ENCODE peak calls at places on chromosomes 16 and 17, in ten cellular contexts. Y is AG08395; H is activated CD4-positive, alpha-beta T cell treated with anti-CD3 and anti-CD28 coated beads, Interleukin-2, amount 50 U/mL, for 48 hours; Q is tibial nerve; F is AG09319; K is RPMI7951; J is GF-D8; E is GDM1; T is activated T-helper 9 cell treated with anti-CD3 and anti-CD28 coated beads, Interleukin-2, amount 50 U/mL, for 16 hours; C is cardiac fibroblast. V is an unnamed sample.

GRCh38 chr17:49914096-49914490 is 54.9 kb upstream of the DLX4 start:
- DNase-seq in Y (no peak), H (no peak), Q (no peak), F (no peak), K (peak; percentile 78), J (no peak), E (no peak), T (no peak), C (no peak), V (no peak)

GRCh38 chr16:50941651-50942050 is 199.8 kb downstream of the CYLD start:
- DNase-seq in Y (no peak), H (no peak), Q (no peak), F (no peak), K (no peak), J (no peak), E (no peak), T (no peak), C (no peak), V (no peak)

GRCh38 chr16:73713817-73714495 is 582.7 kb upstream of the PSMD7 start:
- DNase-seq in Y (no peak), H (peak; percentile 1), Q (peak; percentile 19), F (no peak), K (peak; percentile 47), J (no peak), E (no peak), T (no peak), C (peak; percentile 21), V (peak; percentile 26)

GRCh38 chr16:64437706-64438329 is 684.0 kb downstream of the CDH11 start:
- DNase-seq in Y (no peak), H (no peak), Q (no peak), F (no peak), K (no peak), J (no peak), E (no peak), T (no peak), C (no peak), V (no peak)

GRCh38 chr16:57391308-57391699 is 13.3 kb upstream of the CCL17 start:
- DNase-seq in Y (no peak), H (no peak), Q (no peak), F (no peak), K (no peak), J (no peak), E (no peak), T (no peak), C (no peak), V (no peak)

GRCh38 chr17:75173526-75173925 is 9.2 kb downstream of the SUMO2 start:
- DNase-seq in Y (no peak), H (no peak), Q (no peak), F (no peak), K (no peak), J (no peak), E (no peak), T (no peak), C (no peak), V (no peak)

GRCh38 chr16:68083861-68084503 is 1.2 kb upstream of the NFATC3 start:
- DNase-seq in Y (peak; percentile 44), H (no peak), Q (no peak), F (no peak), K (peak; percentile 70), J (no peak), E (no peak), T (no peak), C (peak; percentile 58), V (no peak)

GRCh38 chr16:71311553-71312158 is 22.5 kb upstream of the CMTR2 start:
- DNase-seq in Y (peak; percentile 25), H (peak; percentile 5), Q (no peak), F (no peak), K (peak; percentile 11), J (no peak), E (no peak), T (no peak), C (peak; percentile 14), V (no peak)

GRCh38 chr17:78808106-78808635 is 26.1 kb upstream of the CYTH1 start:
- DNase-seq in Y (no peak), H (no peak), Q (no peak), F (no peak), K (peak; percentile 12), J (no peak), E (no peak), T (no peak), C (no peak), V (no peak)

GRCh38 chr16:80280557-80280956 is 260.2 kb upstream of the DYNLRB2 start:
- DNase-seq in Y (no peak), H (no peak), Q (no peak), F (no peak), K (no peak), J (no peak), E (no peak), T (no peak), C (no peak), V (no peak)

GRCh38 chr16:61791465-61791864 is 244.8 kb downstream of the CDH8 start:
- DNase-seq in Y (peak; percentile 17), H (no peak), Q (no peak), F (no peak), K (no peak), J (no peak), E (no peak), T (no peak), C (no peak), V (peak; percentile 28)

GRCh38 chr17:79258042-79258441 is 183.4 kb downstream of the ENGASE start:
- DNase-seq in Y (no peak), H (no peak), Q (no peak), F (no peak), K (no peak), J (no peak), E (no peak), T (no peak), C (no peak), V (no peak)

GRCh38 chr17:48215583-48216139 is 108.1 kb downstream of the SNX11 start:
- DNase-seq in Y (peak; percentile 77), H (no peak), Q (no peak), F (no peak), K (peak; percentile 41), J (no peak), E (peak; percentile 5), T (no peak), C (peak; percentile 51), V (peak; percentile 36)

GRCh38 chr17:66953661-66954060 is 10.8 kb upstream of the CACNG4 start:
- DNase-seq in Y (no peak), H (no peak), Q (no peak), F (no peak), K (no peak), J (no peak), E (no peak), T (no peak), C (no peak), V (no peak)

V was measured in brain microvascular endothelial cell.